ENCODE peak calls at places on chromosomes 11 and 22, in five cellular contexts. One of them, this sample, is unnamed.

GRCh38 chr11:2196970-2197770 is 25.6 kb upstream of the TH start:
- DNase-seq in HTR-8/SVneo: peak
- DNase-seq in adipocyte: peak
- DNase-seq in naive B cell: peak
- DNase-seq in anterior cingulate cortex: peak
- DNase-seq in this sample: peak

GRCh38 chr11:112555491-112556364 is 295.1 kb upstream of the PLET1 start:
- DNase-seq in anterior cingulate cortex: peak
- DNase-seq in HTR-8/SVneo: peak
- DNase-seq in adipocyte: peak
- DNase-seq in naive B cell: peak
- DNase-seq in this sample: peak

GRCh38 chr22:26601726-26602125 is 11.8 kb upstream of the TPST2 start:
- DNase-seq in adipocyte: no peak
- DNase-seq in HTR-8/SVneo: no peak
- DNase-seq in naive B cell: no peak
- DNase-seq in anterior cingulate cortex: no peak
- DNase-seq in this sample: no peak

GRCh38 chr11:32435947-32436750 is 810 bp upstream of the WT1 start:
- DNase-seq in HTR-8/SVneo: peak
- DNase-seq in adipocyte: no peak
- DNase-seq in anterior cingulate cortex: no peak
- DNase-seq in naive B cell: no peak
- DNase-seq in this sample: no peak

GRCh38 chr11:64042301-64042700 is 6.6 kb downstream of the FLRT1 start:
- DNase-seq in naive B cell: no peak
- DNase-seq in HTR-8/SVneo: no peak
- DNase-seq in anterior cingulate cortex: no peak
- DNase-seq in adipocyte: no peak
- DNase-seq in this sample: no peak

GRCh38 chr22:50157976-50158375 is 12.6 kb upstream of the PANX2 start:
- DNase-seq in anterior cingulate cortex: no peak
- DNase-seq in adipocyte: no peak
- DNase-seq in naive B cell: no peak
- DNase-seq in HTR-8/SVneo: no peak
- DNase-seq in this sample: peak

GRCh38 chr11:10428453-10428852 is 26.6 kb upstream of the AMPD3 start:
- DNase-seq in adipocyte: no peak
- DNase-seq in HTR-8/SVneo: no peak
- DNase-seq in naive B cell: no peak
- DNase-seq in anterior cingulate cortex: no peak
- DNase-seq in this sample: no peak

GRCh38 chr11:43579171-43579918 is 101.2 kb upstream of the HSD17B12 start:
- DNase-seq in naive B cell: no peak
- DNase-seq in HTR-8/SVneo: peak
- DNase-seq in anterior cingulate cortex: no peak
- DNase-seq in adipocyte: peak
- DNase-seq in this sample: peak

GRCh38 chr11:6300325-6300724 is 20.0 kb downstream of the CAVIN3 start:
- DNase-seq in anterior cingulate cortex: no peak
- DNase-seq in naive B cell: no peak
- DNase-seq in HTR-8/SVneo: no peak
- DNase-seq in adipocyte: no peak
- DNase-seq in this sample: no peak

GRCh38 chr11:134505125-134505524 is 93.1 kb upstream of the B3GAT1 start:
- DNase-seq in anterior cingulate cortex: no peak
- DNase-seq in HTR-8/SVneo: no peak
- DNase-seq in adipocyte: no peak
- DNase-seq in naive B cell: no peak
- DNase-seq in this sample: no peak

GRCh38 chr11:125224391-125225015 is 60.0 kb downstream of the PKNOX2 start:
- DNase-seq in adipocyte: peak
- DNase-seq in HTR-8/SVneo: peak
- DNase-seq in naive B cell: no peak
- DNase-seq in anterior cingulate cortex: no peak
- DNase-seq in this sample: peak

GRCh38 chr11:1445741-1446445 is 40.7 kb downstream of the MOB2 start:
- DNase-seq in HTR-8/SVneo: no peak
- DNase-seq in naive B cell: no peak
- DNase-seq in anterior cingulate cortex: no peak
- DNase-seq in adipocyte: no peak
- DNase-seq in this sample: no peak

GRCh38 chr11:74134661-74135515 is 35.9 kb downstream of the C2CD3 start:
- DNase-seq in HTR-8/SVneo: peak
- DNase-seq in anterior cingulate cortex: no peak
- DNase-seq in naive B cell: no peak
- DNase-seq in adipocyte: no peak
- DNase-seq in this sample: no peak

GRCh38 chr11:33861366-33861765 is 30.5 kb downstream of the LMO2 start:
- DNase-seq in naive B cell: no peak
- DNase-seq in HTR-8/SVneo: no peak
- DNase-seq in anterior cingulate cortex: no peak
- DNase-seq in adipocyte: no peak
- DNase-seq in this sample: peak

GRCh38 chr22:19086944-19087343 is 35.3 kb downstream of the DGCR2 start:
- DNase-seq in anterior cingulate cortex: no peak
- DNase-seq in HTR-8/SVneo: no peak
- DNase-seq in adipocyte: peak
- DNase-seq in naive B cell: no peak
- DNase-seq in this sample: no peak

GRCh38 chr11:36364551-36364950 is 68.5 kb downstream of the PRR5L start:
- DNase-seq in adipocyte: no peak
- DNase-seq in anterior cingulate cortex: no peak
- DNase-seq in naive B cell: no peak
- DNase-seq in HTR-8/SVneo: no peak
- DNase-seq in this sample: no peak

GRCh38 chr11:1055109-1055703 is 18.7 kb upstream of the MUC6 start:
- DNase-seq in adipocyte: no peak
- DNase-seq in HTR-8/SVneo: no peak
- DNase-seq in naive B cell: no peak
- DNase-seq in anterior cingulate cortex: no peak
- DNase-seq in this sample: no peak

GRCh38 chr22:44449061-44449682 is 48.9 kb downstream of the RTL6 start:
- DNase-seq in adipocyte: peak
- DNase-seq in naive B cell: no peak
- DNase-seq in HTR-8/SVneo: no peak
- DNase-seq in anterior cingulate cortex: no peak
- DNase-seq in this sample: no peak

GRCh38 chr11:44290206-44290605 is 19.7 kb downstream of the ALX4 start:
- DNase-seq in naive B cell: no peak
- DNase-seq in HTR-8/SVneo: no peak
- DNase-seq in adipocyte: peak
- DNase-seq in anterior cingulate cortex: no peak
- DNase-seq in this sample: no peak

GRCh38 chr22:49090853-49091135 is 736.9 kb downstream of the BRD1 start:
- DNase-seq in adipocyte: no peak
- DNase-seq in naive B cell: no peak
- DNase-seq in HTR-8/SVneo: no peak
- DNase-seq in anterior cingulate cortex: no peak
- DNase-seq in this sample: no peak

GRCh38 chr11:117188620-117189081 is 10.1 kb downstream of the SIDT2 start:
- DNase-seq in HTR-8/SVneo: no peak
- DNase-seq in naive B cell: no peak
- DNase-seq in adipocyte: no peak
- DNase-seq in anterior cingulate cortex: no peak
- DNase-seq in this sample: no peak

GRCh38 chr11:29448246-29448877 is 568.5 kb downstream of the KCNA4 start:
- DNase-seq in adipocyte: peak
- DNase-seq in naive B cell: no peak
- DNase-seq in HTR-8/SVneo: peak
- DNase-seq in anterior cingulate cortex: no peak
- DNase-seq in this sample: peak

GRCh38 chr11:23502821-23503220 is 642.5 kb upstream of the CCDC179 start:
- DNase-seq in naive B cell: no peak
- DNase-seq in HTR-8/SVneo: no peak
- DNase-seq in adipocyte: peak
- DNase-seq in anterior cingulate cortex: no peak
- DNase-seq in this sample: no peak

GRCh38 chr22:43861529-43861928 is 784 bp downstream of the SULT4A1 start:
- DNase-seq in naive B cell: no peak
- DNase-seq in HTR-8/SVneo: no peak
- DNase-seq in adipocyte: no peak
- DNase-seq in anterior cingulate cortex: no peak
- DNase-seq in this sample: peak

GRCh38 chr11:94734563-94735275 is 33.4 kb upstream of the AMOTL1 start:
- DNase-seq in naive B cell: no peak
- DNase-seq in HTR-8/SVneo: no peak
- DNase-seq in adipocyte: no peak
- DNase-seq in anterior cingulate cortex: no peak
- DNase-seq in this sample: no peak

GRCh38 chr11:29527391-29527936 is 489.4 kb downstream of the KCNA4 start:
- DNase-seq in HTR-8/SVneo: no peak
- DNase-seq in naive B cell: no peak
- DNase-seq in anterior cingulate cortex: no peak
- DNase-seq in adipocyte: peak
- DNase-seq in this sample: no peak

GRCh38 chr11:134469627-134470026 is 57.6 kb upstream of the B3GAT1 start:
- DNase-seq in naive B cell: no peak
- DNase-seq in adipocyte: no peak
- DNase-seq in HTR-8/SVneo: no peak
- DNase-seq in anterior cingulate cortex: no peak
- DNase-seq in this sample: peak

GRCh38 chr11:64876835-64877341 is 1.5 kb downstream of the EHD1 start:
- DNase-seq in HTR-8/SVneo: peak
- DNase-seq in naive B cell: no peak
- DNase-seq in anterior cingulate cortex: no peak
- DNase-seq in adipocyte: peak
- DNase-seq in this sample: peak

GRCh38 chr11:3092603-3093141 is 35.4 kb upstream of the CARS1 start:
- DNase-seq in HTR-8/SVneo: no peak
- DNase-seq in naive B cell: no peak
- DNase-seq in anterior cingulate cortex: no peak
- DNase-seq in adipocyte: no peak
- DNase-seq in this sample: no peak

GRCh38 chr11:91097069-91097468 is 874.2 kb upstream of the CHORDC1 start:
- DNase-seq in adipocyte: no peak
- DNase-seq in anterior cingulate cortex: no peak
- DNase-seq in naive B cell: no peak
- DNase-seq in HTR-8/SVneo: no peak
- DNase-seq in this sample: no peak

GRCh38 chr11:43693731-43694130 is 13.2 kb downstream of the HSD17B12 start:
- DNase-seq in adipocyte: no peak
- DNase-seq in naive B cell: no peak
- DNase-seq in HTR-8/SVneo: no peak
- DNase-seq in anterior cingulate cortex: no peak
- DNase-seq in this sample: no peak

GRCh38 chr11:119152043-119152442 is 3.2 kb downstream of the ABCG4 start:
- DNase-seq in adipocyte: no peak
- DNase-seq in naive B cell: no peak
- DNase-seq in anterior cingulate cortex: no peak
- DNase-seq in HTR-8/SVneo: no peak
- DNase-seq in this sample: no peak